ENCODE peak calls at places on chromosomes 4 and X, in eight cellular contexts. Y is stimulated activated CD4-positive, alpha-beta T cell treated with anti-CD3 and anti-CD28 coated beads, Interleukin-2, amount 100 ng/mL, for 48 hours; S is adrenal gland; G is GM04504; P is OCI-LY7; Q is T-helper 9 cell; C is left ventricle myocardium inferior; E is A673. I is an unnamed sample.

GRCh38 chr4:169241480-169241879 is 29.3 kb downstream of the SH3RF1 start:
- DNase-seq in Y (no peak), S (no peak), G (no peak), P (no peak), Q (no peak), C (no peak), E (no peak), I (peak; percentile 46)

GRCh38 chr4:176794651-176795050 is 1.9 kb upstream of the VEGFC start:
- DNase-seq in Y (no peak), S (no peak), G (no peak), P (no peak), Q (no peak), C (no peak), E (no peak), I (no peak)

GRCh38 chr4:183284229-183284628 is 35.8 kb downstream of the CLDN22 start:
- DNase-seq in Y (no peak), S (no peak), G (no peak), P (no peak), Q (no peak), C (no peak), E (no peak), I (no peak)

GRCh38 chr4:6386091-6386490 is 86.3 kb downstream of the PPP2R2C start:
- DNase-seq in Y (no peak), S (no peak), G (no peak), P (no peak), Q (no peak), C (peak; percentile 34), E (no peak), I (no peak)

GRCh38 chr4:81919238-81919637 is 447.5 kb upstream of the RASGEF1B start:
- DNase-seq in Y (no peak), S (no peak), G (no peak), P (peak; percentile 29), Q (no peak), C (no peak), E (peak; percentile 32), I (peak; percentile 38)

GRCh38 chrX:108590496-108590895 is 145.9 kb downstream of the IRS4 start:
- DNase-seq in Y (no peak), S (no peak), G (no peak), P (no peak), Q (no peak), C (no peak), E (peak; percentile 20), I (no peak)

GRCh38 chrX:151081016-151081415 is 95.4 kb upstream of the GPR50 start:
- DNase-seq in Y (no peak), S (no peak), G (no peak), P (no peak), Q (no peak), C (no peak), E (no peak), I (no peak)

GRCh38 chrX:23900220-23900797 is 7.4 kb downstream of the APOO start:
- DNase-seq in Y (no peak), S (no peak), G (no peak), P (no peak), Q (no peak), C (no peak), E (no peak), I (no peak)

GRCh38 chr4:152690706-152691651 is 11.2 kb upstream of the TMEM154 start:
- DNase-seq in Y (no peak), S (no peak), G (peak; percentile 13), P (no peak), Q (no peak), C (no peak), E (no peak), I (no peak)

GRCh38 chr4:7381890-7382633 is 52.7 kb downstream of the PSAPL1 start:
- DNase-seq in Y (no peak), S (no peak), G (no peak), P (no peak), Q (no peak), C (no peak), E (no peak), I (no peak)

GRCh38 chr4:38948551-38948950 is 80.9 kb downstream of the FAM114A1 start:
- DNase-seq in Y (no peak), S (peak; percentile 35), G (peak; percentile 86), P (no peak), Q (no peak), C (no peak), E (peak; percentile 62), I (no peak)

GRCh38 chr4:79353075-79353474 is 27.2 kb upstream of the NAA11 start:
- DNase-seq in Y (no peak), S (no peak), G (no peak), P (no peak), Q (no peak), C (no peak), E (no peak), I (no peak)

GRCh38 chrX:41491267-41492004 is 44.3 kb downstream of the NYX start:
- DNase-seq in Y (no peak), S (no peak), G (peak; percentile 59), P (no peak), Q (no peak), C (no peak), E (peak; percentile 51), I (no peak)

GRCh38 chr4:26458104-26458503 is 32.2 kb downstream of the CCKAR start:
- DNase-seq in Y (no peak), S (no peak), G (no peak), P (peak; percentile 35), Q (no peak), C (no peak), E (no peak), I (no peak)

GRCh38 chr4:8281519-8282133 is 12.1 kb downstream of the HTRA3 start:
- DNase-seq in Y (no peak), S (no peak), G (peak; percentile 74), P (no peak), Q (no peak), C (peak; percentile 81), E (no peak), I (peak; percentile 95)

GRCh38 chrX:12978205-12979010 is 3.5 kb downstream of the TMSB4X start:
- DNase-seq in Y (no peak), S (peak; percentile 43), G (peak; percentile 57), P (peak; percentile 79), Q (peak; percentile 52), C (peak; percentile 41), E (peak; percentile 15), I (no peak)

GRCh38 chrX:334331-334891 is 15.8 kb upstream of the GTPBP6 start:
- DNase-seq in Y (no peak), S (no peak), G (no peak), P (no peak), Q (no peak), C (peak; percentile 16), E (no peak), I (no peak)

GRCh38 chrX:103356023-103356798 is at the start of gene TCEAL9:
- DNase-seq in Y (no peak), S (peak; percentile 78), G (no peak), P (peak; percentile 5), Q (no peak), C (peak; percentile 42), E (peak; percentile 87), I (peak; percentile 88)

GRCh38 chrX:41723305-41723704 is 676 bp upstream of the GPR82 start:
- DNase-seq in Y (no peak), S (no peak), G (peak; percentile 3), P (no peak), Q (no peak), C (no peak), E (no peak), I (no peak)

GRCh38 chr4:77395481-77395880 is 210.1 kb upstream of the CXCL13 start:
- DNase-seq in Y (no peak), S (no peak), G (no peak), P (no peak), Q (no peak), C (no peak), E (no peak), I (no peak)

GRCh38 chrX:22300130-22300529 is 27.4 kb downstream of the CBLL2 start:
- DNase-seq in Y (no peak), S (peak; percentile 31), G (peak; percentile 31), P (no peak), Q (no peak), C (no peak), E (peak; percentile 48), I (peak; percentile 40)

GRCh38 chr4:149164282-149164681 is 651.4 kb downstream of the IQCM start:
- DNase-seq in Y (no peak), S (no peak), G (peak; percentile 46), P (no peak), Q (no peak), C (no peak), E (peak; percentile 33), I (peak; percentile 46)

GRCh38 chr4:112953295-112953694 is 96.2 kb upstream of the ANK2 start:
- DNase-seq in Y (no peak), S (no peak), G (no peak), P (no peak), Q (no peak), C (no peak), E (no peak), I (no peak)

GRCh38 chr4:40046311-40046980 is 10.2 kb upstream of the N4BP2 start:
- DNase-seq in Y (no peak), S (no peak), G (no peak), P (no peak), Q (no peak), C (no peak), E (no peak), I (peak; percentile 25)

GRCh38 chrX:39519213-39519544 is 578.6 kb downstream of the BCOR start:
- DNase-seq in Y (no peak), S (no peak), G (no peak), P (no peak), Q (no peak), C (peak; percentile 15), E (peak; percentile 46), I (peak; percentile 61)

GRCh38 chr4:88446124-88446523 is 10.8 kb upstream of the HERC5 start:
- DNase-seq in Y (no peak), S (no peak), G (no peak), P (no peak), Q (no peak), C (no peak), E (no peak), I (peak; percentile 44)

GRCh38 chrX:102883491-102883890 is 53.6 kb upstream of the RAB40AL start:
- DNase-seq in Y (no peak), S (no peak), G (no peak), P (no peak), Q (no peak), C (no peak), E (no peak), I (no peak)

GRCh38 chrX:75155830-75156525 is at the start of gene ABCB7:
- DNase-seq in Y (peak; percentile 32), S (peak; percentile 66), G (peak; percentile 46), P (peak; percentile 77), Q (peak; percentile 43), C (peak; percentile 32), E (peak; percentile 82), I (peak; percentile 82)

GRCh38 chrX:135340827-135341226 is 31.5 kb downstream of the ETDC start:
- DNase-seq in Y (no peak), S (no peak), G (peak; percentile 58), P (no peak), Q (no peak), C (no peak), E (peak; percentile 71), I (peak; percentile 11)

GRCh38 chrX:96566856-96567255 is 117.8 kb upstream of the DIAPH2 start:
- DNase-seq in Y (no peak), S (no peak), G (no peak), P (no peak), Q (no peak), C (no peak), E (no peak), I (no peak)

GRCh38 chrX:133869270-133869669 is 116.1 kb downstream of the GPC3 start:
- DNase-seq in Y (no peak), S (no peak), G (no peak), P (no peak), Q (no peak), C (no peak), E (no peak), I (no peak)

GRCh38 chrX:21700967-21701366 is 42.8 kb upstream of the KLHL34 start:
- DNase-seq in Y (no peak), S (no peak), G (no peak), P (no peak), Q (no peak), C (no peak), E (no peak), I (no peak)

GRCh38 chr4:82240410-82240809 is 133.4 kb downstream of the HNRNPD start:
- DNase-seq in Y (no peak), S (no peak), G (no peak), P (no peak), Q (no peak), C (no peak), E (no peak), I (no peak)

GRCh38 chr4:5066101-5066500 is 14.8 kb downstream of the STK32B start:
- DNase-seq in Y (no peak), S (no peak), G (no peak), P (no peak), Q (no peak), C (no peak), E (no peak), I (no peak)

I was measured in cardiac muscle cell.